ENCODE peak calls at places on chromosomes 4 and X, in seven cellular contexts. One of them, this sample, is unnamed.
A peak's percentile ranks its signal among the peaks of the same experiment; 100 is the strongest.

GRCh38 chr4:126958482-126958881 is 674.3 kb upstream of the INTU start:
- DNase-seq in NB4: no peak
- DNase-seq in T-helper 17 cell: no peak
- DNase-seq in activated T-cell treated with anti-CD3 and anti-CD28 coated beads for 48 hours: no peak
- DNase-seq in SIG-M5: no peak
- DNase-seq in stimulated activated CD4-positive, alpha-beta T cell treated with anti-CD3 and anti-CD28 coated beads, Interleukin-15, amount 100 ng/mL, for 24 hours: no peak
- DNase-seq in GM03348: no peak
- DNase-seq in this sample: no peak

GRCh38 chrX:16162391-16162790 is 4.9 kb upstream of the MAGEB17 start:
- DNase-seq in SIG-M5: no peak
- DNase-seq in NB4: no peak
- DNase-seq in activated T-cell treated with anti-CD3 and anti-CD28 coated beads for 48 hours: no peak
- DNase-seq in T-helper 17 cell: no peak
- DNase-seq in GM03348: no peak
- DNase-seq in stimulated activated CD4-positive, alpha-beta T cell treated with anti-CD3 and anti-CD28 coated beads, Interleukin-15, amount 100 ng/mL, for 24 hours: no peak
- DNase-seq in this sample: no peak

GRCh38 chr4:52750819-52751348 is 341 bp downstream of the ERVMER34-1 start:
- DNase-seq in stimulated activated CD4-positive, alpha-beta T cell treated with anti-CD3 and anti-CD28 coated beads, Interleukin-15, amount 100 ng/mL, for 24 hours: peak; percentile 24
- DNase-seq in SIG-M5: no peak
- DNase-seq in T-helper 17 cell: no peak
- DNase-seq in activated T-cell treated with anti-CD3 and anti-CD28 coated beads for 48 hours: no peak
- DNase-seq in NB4: no peak
- DNase-seq in GM03348: peak; percentile 56
- DNase-seq in this sample: no peak

GRCh38 chr4:3791910-3792542 is 25.8 kb downstream of the ADRA2C start:
- DNase-seq in T-helper 17 cell: no peak
- DNase-seq in NB4: peak; percentile 52
- DNase-seq in stimulated activated CD4-positive, alpha-beta T cell treated with anti-CD3 and anti-CD28 coated beads, Interleukin-15, amount 100 ng/mL, for 24 hours: peak; percentile 42
- DNase-seq in SIG-M5: no peak
- DNase-seq in activated T-cell treated with anti-CD3 and anti-CD28 coated beads for 48 hours: no peak
- DNase-seq in GM03348: peak; percentile 64
- DNase-seq in this sample: peak; percentile 62

GRCh38 chrX:71998836-71999509 is 88.3 kb downstream of the NHSL2 start:
- DNase-seq in T-helper 17 cell: peak; percentile 14
- DNase-seq in activated T-cell treated with anti-CD3 and anti-CD28 coated beads for 48 hours: no peak
- DNase-seq in stimulated activated CD4-positive, alpha-beta T cell treated with anti-CD3 and anti-CD28 coated beads, Interleukin-15, amount 100 ng/mL, for 24 hours: peak; percentile 39
- DNase-seq in GM03348: peak; percentile 30
- DNase-seq in NB4: peak; percentile 55
- DNase-seq in SIG-M5: no peak
- DNase-seq in this sample: no peak

GRCh38 chr4:153916273-153916755 is 127.4 kb upstream of the SFRP2 start:
- DNase-seq in NB4: no peak
- DNase-seq in activated T-cell treated with anti-CD3 and anti-CD28 coated beads for 48 hours: peak; percentile 25
- DNase-seq in GM03348: no peak
- DNase-seq in SIG-M5: no peak
- DNase-seq in T-helper 17 cell: no peak
- DNase-seq in stimulated activated CD4-positive, alpha-beta T cell treated with anti-CD3 and anti-CD28 coated beads, Interleukin-15, amount 100 ng/mL, for 24 hours: peak; percentile 69
- DNase-seq in this sample: no peak

GRCh38 chr4:161762796-161763195 is 401.0 kb downstream of the FSTL5 start:
- DNase-seq in T-helper 17 cell: no peak
- DNase-seq in SIG-M5: no peak
- DNase-seq in NB4: no peak
- DNase-seq in activated T-cell treated with anti-CD3 and anti-CD28 coated beads for 48 hours: no peak
- DNase-seq in GM03348: no peak
- DNase-seq in stimulated activated CD4-positive, alpha-beta T cell treated with anti-CD3 and anti-CD28 coated beads, Interleukin-15, amount 100 ng/mL, for 24 hours: no peak
- DNase-seq in this sample: no peak

GRCh38 chr4:26217961-26218676 is 102.7 kb upstream of the RBPJ start:
- DNase-seq in NB4: peak; percentile 74
- DNase-seq in GM03348: peak; percentile 68
- DNase-seq in SIG-M5: peak; percentile 63
- DNase-seq in activated T-cell treated with anti-CD3 and anti-CD28 coated beads for 48 hours: no peak
- DNase-seq in stimulated activated CD4-positive, alpha-beta T cell treated with anti-CD3 and anti-CD28 coated beads, Interleukin-15, amount 100 ng/mL, for 24 hours: no peak
- DNase-seq in T-helper 17 cell: no peak
- DNase-seq in this sample: no peak

GRCh38 chr4:62644372-62644771 is 1444.2 kb downstream of the ADGRL3 start:
- DNase-seq in stimulated activated CD4-positive, alpha-beta T cell treated with anti-CD3 and anti-CD28 coated beads, Interleukin-15, amount 100 ng/mL, for 24 hours: no peak
- DNase-seq in activated T-cell treated with anti-CD3 and anti-CD28 coated beads for 48 hours: no peak
- DNase-seq in NB4: peak; percentile 47
- DNase-seq in T-helper 17 cell: no peak
- DNase-seq in SIG-M5: no peak
- DNase-seq in GM03348: no peak
- DNase-seq in this sample: no peak

This sample was measured in Right ventricle myocardium inferior.